ENCODE peak calls at places on chromosomes 1 and 21, in four cellular contexts. One of them, this sample, is unnamed.

GRCh38 chr1:55723001-55723400 is 507.8 kb upstream of the USP24 start:
- DNase-seq in NCI-H146: no peak
- DNase-seq in naive thymus-derived CD8-positive, alpha-beta T cell: no peak
- DNase-seq in BE2C: no peak
- DNase-seq in this sample: no peak

GRCh38 chr21:44919913-44920693 is 596 bp downstream of the ITGB2 start:
- DNase-seq in BE2C: no peak
- DNase-seq in naive thymus-derived CD8-positive, alpha-beta T cell: no peak
- DNase-seq in NCI-H146: no peak
- DNase-seq in this sample: no peak

GRCh38 chr1:198047913-198048312 is 108.9 kb upstream of the NEK7 start:
- DNase-seq in naive thymus-derived CD8-positive, alpha-beta T cell: peak
- DNase-seq in BE2C: no peak
- DNase-seq in NCI-H146: no peak
- DNase-seq in this sample: no peak

GRCh38 chr1:169869426-169869825 is 24.3 kb downstream of the SCYL3 start:
- DNase-seq in BE2C: no peak
- DNase-seq in NCI-H146: no peak
- DNase-seq in naive thymus-derived CD8-positive, alpha-beta T cell: no peak
- DNase-seq in this sample: no peak

GRCh38 chr1:1092149-1092855 is 18.2 kb upstream of the RNF223 start:
- DNase-seq in BE2C: no peak
- DNase-seq in naive thymus-derived CD8-positive, alpha-beta T cell: no peak
- DNase-seq in NCI-H146: no peak
- DNase-seq in this sample: no peak

GRCh38 chr1:97135972-97136371 is 414.4 kb downstream of the PTBP2 start:
- DNase-seq in BE2C: no peak
- DNase-seq in naive thymus-derived CD8-positive, alpha-beta T cell: no peak
- DNase-seq in NCI-H146: no peak
- DNase-seq in this sample: no peak

GRCh38 chr1:92538048-92538412 is 51.3 kb upstream of the GFI1 start:
- DNase-seq in naive thymus-derived CD8-positive, alpha-beta T cell: peak
- DNase-seq in BE2C: no peak
- DNase-seq in NCI-H146: no peak
- DNase-seq in this sample: no peak

GRCh38 chr1:11245248-11245647 is 17.1 kb downstream of the MTOR start:
- DNase-seq in BE2C: no peak
- DNase-seq in naive thymus-derived CD8-positive, alpha-beta T cell: no peak
- DNase-seq in NCI-H146: no peak
- DNase-seq in this sample: no peak

GRCh38 chr1:241589524-241589923 is 50.6 kb downstream of the CHML start:
- DNase-seq in BE2C: no peak
- DNase-seq in naive thymus-derived CD8-positive, alpha-beta T cell: no peak
- DNase-seq in NCI-H146: peak
- DNase-seq in this sample: no peak

GRCh38 chr1:201396859-201397464 is 2.2 kb downstream of the LAD1 start:
- DNase-seq in BE2C: no peak
- DNase-seq in NCI-H146: no peak
- DNase-seq in naive thymus-derived CD8-positive, alpha-beta T cell: no peak
- DNase-seq in this sample: peak

GRCh38 chr1:46524843-46525242 is 26.6 kb downstream of the KNCN start:
- DNase-seq in naive thymus-derived CD8-positive, alpha-beta T cell: no peak
- DNase-seq in NCI-H146: no peak
- DNase-seq in BE2C: no peak
- DNase-seq in this sample: no peak

GRCh38 chr1:227320476-227320875 is 2.2 kb upstream of the CDC42BPA start:
- DNase-seq in NCI-H146: no peak
- DNase-seq in BE2C: no peak
- DNase-seq in naive thymus-derived CD8-positive, alpha-beta T cell: no peak
- DNase-seq in this sample: peak

GRCh38 chr1:1051127-1051810 is 22.8 kb downstream of the RNF223 start:
- DNase-seq in naive thymus-derived CD8-positive, alpha-beta T cell: no peak
- DNase-seq in BE2C: no peak
- DNase-seq in NCI-H146: peak
- DNase-seq in this sample: no peak

GRCh38 chr21:31721381-31721780 is 10.5 kb downstream of the SCAF4 start:
- DNase-seq in NCI-H146: no peak
- DNase-seq in naive thymus-derived CD8-positive, alpha-beta T cell: no peak
- DNase-seq in BE2C: no peak
- DNase-seq in this sample: no peak

GRCh38 chr1:22252902-22253790 is 110.2 kb upstream of the WNT4 start:
- DNase-seq in NCI-H146: no peak
- DNase-seq in naive thymus-derived CD8-positive, alpha-beta T cell: no peak
- DNase-seq in BE2C: no peak
- DNase-seq in this sample: no peak

GRCh38 chr1:161791889-161792655 is 26.0 kb downstream of the ATF6 start:
- DNase-seq in BE2C: no peak
- DNase-seq in naive thymus-derived CD8-positive, alpha-beta T cell: no peak
- DNase-seq in NCI-H146: no peak
- DNase-seq in this sample: no peak

GRCh38 chr1:43135857-43136781 is 36.0 kb downstream of the EBNA1BP2 start:
- DNase-seq in BE2C: no peak
- DNase-seq in naive thymus-derived CD8-positive, alpha-beta T cell: no peak
- DNase-seq in NCI-H146: no peak
- DNase-seq in this sample: no peak

GRCh38 chr1:168864266-168864665 is 135.3 kb upstream of the DPT start:
- DNase-seq in BE2C: no peak
- DNase-seq in NCI-H146: no peak
- DNase-seq in naive thymus-derived CD8-positive, alpha-beta T cell: no peak
- DNase-seq in this sample: no peak

GRCh38 chr1:61322769-61323168 is 240.4 kb downstream of the NFIA start:
- DNase-seq in naive thymus-derived CD8-positive, alpha-beta T cell: no peak
- DNase-seq in NCI-H146: peak
- DNase-seq in BE2C: no peak
- DNase-seq in this sample: peak

GRCh38 chr1:227766015-227766634 is 30.9 kb downstream of the SNAP47 start:
- DNase-seq in naive thymus-derived CD8-positive, alpha-beta T cell: peak
- DNase-seq in BE2C: no peak
- DNase-seq in NCI-H146: peak
- DNase-seq in this sample: peak

GRCh38 chr1:116521186-116521585 is 49.6 kb downstream of the CD58 start:
- DNase-seq in naive thymus-derived CD8-positive, alpha-beta T cell: no peak
- DNase-seq in BE2C: no peak
- DNase-seq in NCI-H146: no peak
- DNase-seq in this sample: no peak

GRCh38 chr1:202160377-202160940 is at the start of gene PTPN7:
- DNase-seq in NCI-H146: no peak
- DNase-seq in naive thymus-derived CD8-positive, alpha-beta T cell: peak
- DNase-seq in BE2C: no peak
- DNase-seq in this sample: no peak

GRCh38 chr1:43711524-43712386 is 4.4 kb downstream of the ST3GAL3 start:
- DNase-seq in NCI-H146: no peak
- DNase-seq in BE2C: no peak
- DNase-seq in naive thymus-derived CD8-positive, alpha-beta T cell: no peak
- DNase-seq in this sample: no peak

This sample was measured in DMS53.